ENCODE peak calls at places on chromosomes 3 and 15, in ten cellular contexts. Z is ovary; O is IMR-90; Y is tibial artery; P is A549; A is kidney; I is AG04450; U is uterus; Q is CD8-positive, alpha-beta T cell; G is heart left ventricle. B is an unnamed sample.

GRCh38 chr3:52190294-52190841 is 7.6 kb upstream of the ALAS1 start:
- DNase-seq in A (peak; percentile 84), I (no peak), O (peak; percentile 49), Q (no peak), P (no peak), G (no peak), U (peak; percentile 73), Z (peak; percentile 87), Y (no peak), B (no peak)

GRCh38 chr3:114827495-114827894 is 319.6 kb downstream of the ZBTB20 start:
- DNase-seq in I (no peak), Q (no peak), U (no peak), G (no peak), P (peak; percentile 73), O (peak; percentile 58), Y (no peak), Z (no peak), A (no peak), B (peak; percentile 49)

GRCh38 chr3:39639344-39640236 is 169.8 kb upstream of the MYRIP start:
- DNase-seq in A (no peak), Q (no peak), G (no peak), U (no peak), P (peak; percentile 91), Y (peak; percentile 31), Z (no peak), O (peak; percentile 96), I (peak; percentile 79), B (peak; percentile 13)

GRCh38 chr15:61227269-61228024 is 1.7 kb downstream of the RORA start:
- DNase-seq in P (peak; percentile 10), U (peak; percentile 34), I (no peak), Z (peak; percentile 43), A (peak; percentile 62), Q (no peak), G (peak; percentile 25), Y (no peak), O (peak; percentile 50), B (no peak)

GRCh38 chr15:31280831-31281216 is 45.8 kb upstream of the KLF13 start:
- DNase-seq in Q (no peak), G (peak; percentile 12), Y (no peak), U (no peak), I (no peak), Z (peak; percentile 13), P (no peak), O (no peak), A (peak; percentile 41), B (no peak)

GRCh38 chr3:141373768-141374526 is 5.6 kb downstream of the ZBTB38 start:
- DNase-seq in U (no peak), Y (no peak), G (no peak), Q (no peak), I (no peak), P (peak; percentile 31), Z (no peak), O (peak; percentile 52), A (no peak), B (no peak)

GRCh38 chr3:197508511-197508910 is 47.3 kb downstream of the BDH1 start:
- DNase-seq in I (no peak), O (no peak), Q (no peak), P (no peak), G (no peak), U (no peak), Y (no peak), Z (no peak), A (no peak), B (no peak)

GRCh38 chr3:126983653-126984390 is 907 bp downstream of the PLXNA1 start:
- DNase-seq in O (no peak), A (no peak), P (no peak), I (no peak), U (peak; percentile 45), G (no peak), Q (peak; percentile 39), Z (peak; percentile 72), Y (no peak), B (peak; percentile 31)

GRCh38 chr3:49213998-49214397 is 42.6 kb downstream of the KLHDC8B start:
- DNase-seq in A (no peak), P (no peak), Z (no peak), Y (no peak), Q (no peak), O (no peak), I (no peak), G (no peak), U (no peak), B (no peak)

GRCh38 chr3:49213541-49213943 is 42.1 kb downstream of the KLHDC8B start:
- DNase-seq in Z (no peak), Q (no peak), Y (no peak), U (no peak), O (no peak), I (no peak), A (peak; percentile 67), G (no peak), P (no peak), B (no peak)

GRCh38 chr3:49222002-49222401 is 50.6 kb downstream of the KLHDC8B start:
- DNase-seq in Q (no peak), P (no peak), U (no peak), I (no peak), Z (no peak), O (no peak), G (no peak), Y (no peak), A (no peak), B (no peak)

GRCh38 chr3:49219132-49219531 is 47.7 kb downstream of the KLHDC8B start:
- DNase-seq in U (no peak), Y (no peak), I (no peak), O (no peak), P (no peak), Q (no peak), A (no peak), Z (no peak), G (no peak), B (no peak)

GRCh38 chr3:49217688-49218470 is 46.5 kb downstream of the KLHDC8B start:
- DNase-seq in G (peak; percentile 53), Y (no peak), P (no peak), A (no peak), O (no peak), U (peak; percentile 47), I (no peak), Q (no peak), Z (peak; percentile 75), B (no peak)
- H3K9me3 ChIP-seq in G (no peaks in the 10 kb centered on the region), Y (no peaks in the 10 kb centered on the region), P (peaks cover 6% of the 10 kb centered on the region), A (no peaks in the 10 kb centered on the region), O (peaks cover 10% of the 10 kb centered on the region), U (no peaks in the 10 kb centered on the region), I (peaks cover 23% of the 10 kb centered on the region), Q (no peaks in the 10 kb centered on the region), Z (no peaks in the 10 kb centered on the region), B (no peaks in the 10 kb centered on the region)

DNA sequence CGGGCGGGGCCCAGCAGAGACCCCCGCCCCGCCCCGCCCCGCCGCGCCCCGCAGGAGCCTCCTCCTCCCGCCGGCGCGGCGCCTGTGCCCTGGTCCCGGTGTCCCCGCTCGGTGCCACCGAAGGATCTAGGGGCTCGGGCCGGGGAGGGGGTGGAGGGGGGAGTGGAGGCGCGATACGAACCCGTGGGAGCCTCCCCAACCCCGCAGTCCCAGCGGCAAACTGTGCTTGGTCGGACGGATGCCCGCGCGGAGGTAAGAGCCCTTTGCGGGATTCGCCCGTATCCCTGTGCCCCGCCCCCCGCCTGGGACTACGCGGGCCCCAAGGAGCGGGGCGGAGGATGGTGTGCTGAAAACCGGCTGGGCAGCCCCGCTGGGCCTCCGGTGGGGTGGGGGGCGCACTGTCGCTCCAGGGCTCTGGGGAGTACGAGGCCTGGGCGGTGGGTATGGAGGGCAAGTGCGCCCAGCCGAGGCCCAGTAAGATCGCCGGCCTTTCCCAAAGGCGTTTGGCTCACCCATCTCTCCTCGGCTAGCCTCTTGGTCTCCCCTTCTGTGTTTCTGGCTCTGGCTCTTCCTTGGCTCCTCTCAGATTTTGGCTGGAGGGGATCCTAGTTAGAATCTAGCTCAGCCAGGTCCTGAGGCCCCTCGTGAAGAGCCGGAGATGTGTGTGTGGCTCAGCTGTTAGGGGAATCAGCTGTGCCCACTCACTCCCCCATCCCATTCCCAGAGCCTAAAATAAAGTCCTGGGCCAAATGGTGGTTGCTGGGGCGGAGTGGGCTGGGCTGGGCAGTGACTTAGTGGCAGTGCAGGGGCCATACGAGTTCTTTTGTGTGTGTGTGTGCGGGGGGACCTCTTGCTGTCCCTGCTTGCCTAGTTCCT is 65.7 kb upstream of the POLG start:
- DNase-seq in G (no peak), Q (no peak), Z (no peak), O (no peak), I (no peak), P (peak; percentile 30), A (no peak), Y (no peak), U (no peak), B (no peak)
- H3K4me3 ChIP-seq in G (peak overlapping the region; percentile 42), Q (peak overlapping the region; percentile 64), Z (no peak overlapping the region), O (no peak overlapping the region), I (no peak overlapping the region), P (peak overlapping the region; percentile 79), A (no peak overlapping the region), Y (peak overlapping the region; percentile 31), U (no peak overlapping the region), B (peak overlapping the region; percentile 26)

DNA sequence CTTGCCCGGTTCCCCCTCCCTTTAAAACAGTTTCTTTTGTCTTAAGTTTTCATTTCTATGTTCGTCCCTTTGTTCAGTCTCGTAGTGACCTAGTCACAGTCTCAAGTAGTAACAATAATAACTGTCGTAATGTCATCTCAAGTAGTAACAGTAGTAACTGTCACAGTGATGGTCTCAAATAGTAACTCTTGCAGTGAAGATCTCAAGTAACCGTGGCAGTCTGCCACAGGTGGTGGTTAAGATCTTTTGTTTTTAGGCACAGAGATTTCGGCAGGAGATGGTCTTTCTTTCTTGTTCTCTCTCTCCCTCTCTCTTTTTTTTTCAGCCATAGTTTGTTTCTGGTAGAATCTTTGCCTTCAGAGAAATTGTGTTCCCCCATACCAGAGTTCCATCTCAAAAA is 656.0 kb upstream of the SGO1 start:
- DNase-seq in Q (no peak), P (no peak), G (no peak), O (no peak), A (no peak), U (no peak), I (no peak), Z (no peak), Y (no peak), B (no peak)
- H3K9me3 ChIP-seq in Q (no peaks in the 10 kb centered on the region), P (no peaks in the 10 kb centered on the region), G (no peaks in the 10 kb centered on the region), O (peaks cover 5% of the 10 kb centered on the region), A (no peaks in the 10 kb centered on the region), U (no peaks in the 10 kb centered on the region), I (no peaks in the 10 kb centered on the region), Z (no peaks in the 10 kb centered on the region), Y (no peaks in the 10 kb centered on the region), B (no peaks in the 10 kb centered on the region)

GRCh38 chr15:51110171-51110570 is 15.5 kb upstream of the TNFAIP8L3 start:
- DNase-seq in O (no peak), Z (no peak), A (no peak), G (no peak), I (no peak), Q (no peak), U (no peak), P (no peak), Y (no peak), B (no peak)

GRCh38 chr15:51111061-51111460 is 16.4 kb upstream of the TNFAIP8L3 start:
- DNase-seq in P (no peak), Z (no peak), Y (no peak), Q (no peak), G (no peak), A (no peak), U (no peak), O (peak; percentile 51), I (no peak), B (no peak)

GRCh38 chr15:51112078-51112477 is 17.4 kb upstream of the TNFAIP8L3 start:
- DNase-seq in I (no peak), G (no peak), U (no peak), A (no peak), P (no peak), Q (no peak), Y (no peak), O (no peak), Z (no peak), B (no peak)

GRCh38 chr15:51107612-51108011 is 12.9 kb upstream of the TNFAIP8L3 start:
- DNase-seq in Z (no peak), I (no peak), A (no peak), Q (no peak), O (no peak), P (no peak), G (no peak), U (no peak), Y (no peak), B (no peak)

DNA sequence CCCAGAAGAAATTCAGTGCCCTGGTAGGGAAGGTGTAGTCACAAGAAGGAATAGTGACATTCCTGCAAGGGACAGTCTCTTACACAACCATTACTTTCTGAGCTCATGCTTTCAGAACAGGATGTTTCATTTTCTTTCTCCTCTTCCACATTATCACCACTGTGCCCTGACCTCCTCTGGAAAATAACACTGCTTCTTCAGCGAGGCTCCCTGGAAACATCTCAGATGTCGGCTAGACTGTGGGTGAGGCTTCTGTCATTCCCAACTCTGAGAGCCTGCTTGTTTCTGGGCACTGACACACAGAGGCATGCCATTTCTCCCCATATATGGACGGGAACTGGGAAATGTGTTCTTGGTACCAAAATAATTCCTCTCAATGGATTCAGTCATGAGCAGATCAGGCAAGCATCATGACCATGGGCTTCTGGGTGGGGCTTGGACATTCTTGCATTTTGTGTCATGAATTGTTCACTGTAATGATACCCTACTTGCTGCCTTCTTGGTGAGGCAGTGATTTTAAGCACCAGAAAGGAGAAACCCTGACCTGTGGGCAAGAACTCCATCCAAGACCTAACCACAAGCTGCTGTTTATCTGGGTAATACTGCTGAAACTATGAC is 14.3 kb upstream of the TNFAIP8L3 start:
- DNase-seq in U (peak; percentile 49), A (no peak), I (peak; percentile 63), G (no peak), O (peak; percentile 92), Y (peak; percentile 75), Q (no peak), Z (no peak), P (no peak), B (no peak)
- H3K4me3 ChIP-seq in U (no peak overlapping the region), A (no peak overlapping the region), I (no peak overlapping the region), G (no peak overlapping the region), O (no peak overlapping the region), Y (no peak overlapping the region), Q (no peak overlapping the region), Z (no peak overlapping the region), P (no peak overlapping the region), B (no peak overlapping the region)